ENCODE peak calls at places on chromosomes 4 and X, in four cellular contexts. N is spleen, S is upper lobe of left lung, Y is body of pancreas. X is an unnamed sample.

GRCh38 chr4:113759696-113760093 is 1.8 kb downstream of the CAMK2D start:
- DNase-seq in N (no peak), S (no peak), Y (no peak), X (no peak)

GRCh38 chr4:3416270-3416669 is 25.5 kb upstream of the HGFAC start:
- DNase-seq in N (peak), S (no peak), Y (no peak), X (peak)

GRCh38 chr4:176879370-176880116 is 86.8 kb upstream of the VEGFC start:
- DNase-seq in N (no peak), S (no peak), Y (no peak), X (no peak)

GRCh38 chr4:15996773-15997172 is 33.8 kb upstream of the FGFBP2 start:
- DNase-seq in N (no peak), S (no peak), Y (no peak), X (no peak)

GRCh38 chr4:7912826-7913225 is 26.8 kb downstream of the AFAP1 start:
- DNase-seq in N (no peak), S (no peak), Y (no peak), X (no peak)

GRCh38 chr4:8640816-8641215 is 48.3 kb downstream of the CPZ start:
- DNase-seq in N (peak), S (no peak), Y (no peak), X (no peak)

GRCh38 chr4:55312491-55313101 is 33.4 kb upstream of the SRD5A3 start:
- DNase-seq in N (no peak), S (no peak), Y (peak), X (peak)

GRCh38 chr4:91028223-91028622 is 901.0 kb downstream of the CCSER1 start:
- DNase-seq in N (no peak), S (no peak), Y (no peak), X (no peak)

GRCh38 chr4:83219344-83219990 is 65.1 kb downstream of the COQ2 start:
- DNase-seq in N (peak), S (no peak), Y (peak), X (no peak)

GRCh38 chr4:19888587-19888986 is 363.1 kb upstream of the SLIT2 start:
- DNase-seq in N (no peak), S (no peak), Y (no peak), X (no peak)

GRCh38 chrX:138504254-138504653 is 207.3 kb downstream of the FGF13 start:
- DNase-seq in N (no peak), S (no peak), Y (no peak), X (no peak)

GRCh38 chr4:20723463-20723862 is 23.2 kb downstream of the PACRGL start:
- DNase-seq in N (no peak), S (no peak), Y (no peak), X (no peak)

GRCh38 chr4:57023104-57023503 is 44.4 kb downstream of the POLR2B start:
- DNase-seq in N (no peak), S (no peak), Y (no peak), X (no peak)

GRCh38 chr4:16072168-16072567 is 11.7 kb downstream of the PROM1 start:
- DNase-seq in N (no peak), S (no peak), Y (no peak), X (no peak)

GRCh38 chr4:131427000-131427399 is 1722.1 kb upstream of the PCDH10 start:
- DNase-seq in N (no peak), S (no peak), Y (no peak), X (no peak)

GRCh38 chr4:131426023-131426758 is 1722.9 kb upstream of the PCDH10 start:
- DNase-seq in N (no peak), S (no peak), Y (no peak), X (no peak)

DNA sequence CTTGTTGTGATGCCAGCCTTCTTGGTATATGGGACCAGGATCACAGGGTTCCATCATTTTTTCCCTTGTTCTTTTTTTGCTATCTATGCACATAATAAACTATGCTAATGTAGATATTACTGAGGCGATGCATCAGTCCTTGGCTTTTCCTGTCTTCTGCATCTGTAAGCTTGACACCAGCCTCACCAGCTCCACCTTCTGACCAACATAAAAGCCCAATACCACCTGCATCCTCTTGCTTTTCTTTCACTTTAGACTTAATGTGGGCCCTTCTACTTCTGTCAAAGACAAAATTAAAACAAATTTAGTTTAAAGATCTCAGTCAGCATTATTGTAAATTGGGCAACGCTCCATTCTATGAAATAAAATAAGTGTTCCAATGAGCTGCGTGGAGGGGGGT is 1718.8 kb upstream of the PCDH10 start:
- DNase-seq in N (no peak), S (no peak), Y (no peak), X (no peak)
- TF ChIP-seq CTCF in N (no peak), S (no peak), Y (peak), X (no peak)

GRCh38 chrX:101091817-101092216 is 6.2 kb upstream of the CENPI start:
- DNase-seq in N (no peak), S (no peak), Y (no peak), X (no peak)

GRCh38 chrX:101097546-101098453 is at the start of gene CENPI:
- DNase-seq in N (peak), S (peak), Y (peak), X (peak)
- TF ChIP-seq POLR2A in N (peak), S (peak), Y (peak), X (peak)

GRCh38 chr4:76596713-76597112 is 161.7 kb downstream of the SHROOM3 start:
- DNase-seq in N (no peak), S (peak), Y (no peak), X (no peak)

GRCh38 chr4:76595435-76595834 is 160.4 kb downstream of the SHROOM3 start:
- DNase-seq in N (no peak), S (no peak), Y (no peak), X (no peak)

GRCh38 chr4:76591992-76592391 is 157.0 kb downstream of the SHROOM3 start:
- DNase-seq in N (no peak), S (no peak), Y (no peak), X (no peak)

GRCh38 chr4:76590847-76591281 is 155.8 kb downstream of the SHROOM3 start:
- DNase-seq in N (no peak), S (no peak), Y (no peak), X (no peak)

GRCh38 chr4:76594152-76594551 is 159.1 kb downstream of the SHROOM3 start:
- DNase-seq in N (no peak), S (no peak), Y (no peak), X (no peak)
- H3K27ac ChIP-seq in N (no peak), S (no peak), Y (no peak), X (no peak)

GRCh38 chr4:25863347-25863784 is 578 bp upstream of the SEL1L3 start:
- DNase-seq in N (peak), S (peak), Y (peak), X (no peak)
- TF ChIP-seq CTCF in N (peak), S (no peak), Y (peak), X (no peak)

DNA sequence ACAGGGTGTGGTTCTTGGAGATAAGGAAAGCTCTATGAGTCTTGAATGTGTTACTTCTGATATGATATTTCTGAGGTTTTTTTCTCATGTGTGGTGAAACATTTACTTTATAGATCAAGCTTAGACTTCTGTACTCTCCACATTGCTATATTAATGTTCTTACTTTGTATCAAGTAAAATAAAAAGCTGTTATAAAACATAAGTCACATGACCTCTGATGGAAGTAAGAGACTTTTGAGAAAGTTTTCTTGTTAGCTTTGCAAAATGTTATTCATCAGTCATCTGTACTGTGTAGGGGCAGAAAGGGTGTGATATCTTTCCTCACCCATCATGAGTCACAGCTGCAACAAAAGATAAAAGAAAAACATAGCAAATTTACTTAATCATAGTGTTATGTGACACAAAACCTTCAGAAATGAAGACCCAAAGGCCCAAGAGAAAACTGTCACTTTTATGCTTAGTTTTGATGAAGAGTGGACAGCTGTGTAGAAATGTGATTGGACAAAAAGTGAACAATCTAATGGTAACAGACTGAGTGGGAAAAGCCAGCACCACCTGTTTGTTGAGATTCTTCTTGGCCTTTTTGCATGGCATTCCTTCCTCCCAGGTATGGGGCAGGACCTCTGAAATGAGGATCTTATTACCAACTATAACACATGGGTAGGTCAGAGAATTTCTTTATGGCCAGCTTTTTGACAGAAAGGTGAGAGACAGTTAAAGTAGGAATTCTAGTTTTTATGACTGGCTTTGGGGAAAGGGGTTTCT is 632.4 kb downstream of the PDHA2 start:
- DNase-seq in N (no peak), S (no peak), Y (no peak), X (no peak)
- TF ChIP-seq POLR2A in N (no peak), S (no peak), Y (no peak), X (no peak)

GRCh38 chrX:40778861-40779575 is 43.7 kb upstream of the MED14 start:
- DNase-seq in N (no peak), S (no peak), Y (no peak), X (no peak)

GRCh38 chrX:40772290-40772689 is 36.9 kb upstream of the MED14 start:
- DNase-seq in N (no peak), S (no peak), Y (no peak), X (no peak)

GRCh38 chrX:40773809-40774208 is 38.5 kb upstream of the MED14 start:
- DNase-seq in N (no peak), S (no peak), Y (no peak), X (no peak)

DNA sequence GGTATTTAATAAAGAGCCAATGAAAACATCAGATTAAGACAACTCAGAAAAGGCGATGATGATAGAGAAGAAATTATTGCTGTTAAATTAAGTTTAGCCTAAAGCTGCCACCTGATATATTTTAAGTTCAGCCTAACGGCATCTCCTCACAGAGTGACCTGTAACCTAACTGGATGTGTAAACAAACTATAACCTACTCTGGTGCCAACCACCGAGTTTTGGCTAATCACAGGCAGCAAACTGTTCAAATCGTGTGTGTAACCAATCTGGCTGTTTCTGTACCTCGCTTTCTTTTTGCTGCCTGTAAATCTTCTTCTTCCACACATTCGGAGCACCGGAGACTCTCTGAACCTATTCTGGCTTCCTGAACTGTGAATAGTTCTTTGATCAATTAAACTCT is 37.8 kb upstream of the MED14 start:
- DNase-seq in N (no peak), S (no peak), Y (no peak), X (no peak)
- H3K27ac ChIP-seq in N (no peak), S (no peak), Y (no peak), X (no peak)

DNA sequence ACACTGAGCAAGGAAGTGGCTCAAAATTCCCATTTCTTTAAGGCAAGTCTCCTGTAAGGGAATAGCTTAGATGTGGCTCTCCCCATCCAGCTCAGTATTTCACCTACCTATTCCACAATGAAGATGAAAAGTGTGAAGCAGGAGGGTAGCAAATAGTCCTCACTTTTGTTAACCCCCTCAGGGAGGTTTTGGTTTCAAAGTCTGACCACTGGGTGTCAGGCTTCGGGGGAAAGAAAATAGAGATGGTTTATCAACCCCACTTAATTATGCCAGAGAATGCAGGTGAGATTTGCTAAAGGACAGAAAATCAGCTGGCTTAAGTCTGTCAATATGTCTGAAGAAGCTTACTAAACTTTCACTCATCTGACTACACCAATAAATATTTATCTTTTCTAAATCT is 69.5 kb downstream of the DHX15 start:
- DNase-seq in N (no peak), S (no peak), Y (no peak), X (no peak)
- TF ChIP-seq CTCF in N (no peak), S (no peak), Y (no peak), X (no peak)

DNA sequence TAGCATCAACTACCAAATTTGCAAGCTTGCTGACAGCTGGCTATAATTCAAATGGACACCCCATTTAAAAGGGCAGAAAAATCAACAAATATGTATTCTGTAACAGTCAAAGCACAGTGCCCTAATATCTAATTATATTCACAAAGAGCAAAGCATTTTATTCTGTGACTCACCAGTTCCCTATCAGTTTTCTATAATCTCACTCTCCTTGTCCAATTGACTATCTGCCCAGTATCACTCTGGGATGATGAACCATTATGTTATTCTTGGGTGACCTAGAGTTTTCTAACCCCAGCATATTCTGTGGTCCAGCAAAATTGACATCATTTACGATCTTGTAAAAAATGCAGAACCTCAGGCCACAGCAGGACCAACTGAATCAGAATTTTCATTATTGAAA is 82.0 kb upstream of the FREM3 start:
- DNase-seq in N (no peak), S (no peak), Y (no peak), X (no peak)
- TF ChIP-seq POLR2A in N (no peak), S (no peak), Y (no peak), X (no peak)

DNA sequence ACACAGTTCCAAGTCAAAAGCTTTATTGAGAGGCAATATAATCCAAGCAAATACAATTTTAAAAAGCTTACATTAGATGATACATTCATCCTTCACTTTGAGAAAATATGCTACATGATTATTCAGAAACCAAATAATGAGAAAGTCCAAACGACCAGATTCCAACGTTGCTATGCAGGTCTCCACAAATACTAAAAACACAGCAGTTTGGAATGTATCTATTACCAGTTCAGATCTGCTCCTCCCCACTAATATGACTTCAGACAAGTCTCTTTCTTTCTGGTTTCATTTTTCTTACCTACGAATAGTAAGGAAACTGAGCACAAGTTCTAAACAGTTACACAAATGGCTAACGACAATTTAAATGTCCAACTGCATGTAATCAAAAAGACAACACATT is 9.5 kb downstream of the NAF1 start:
- DNase-seq in N (no peak), S (no peak), Y (no peak), X (no peak)
- H3K27ac ChIP-seq in N (no peak), S (no peak), Y (no peak), X (no peak)

GRCh38 chrX:53481093-53481492 is 46.9 kb upstream of the HSD17B10 start:
- DNase-seq in N (no peak), S (no peak), Y (peak), X (no peak)
- TF ChIP-seq CTCF in N (no peak), S (no peak), Y (peak), X (no peak)